ENCODE peak calls at places on chromosomes 11 and 22, in four cellular contexts. V is fibroblast of pulmonary artery, Y is ovary, K is AG09309. H is an unnamed sample.

GRCh38 chr11:61418136-61418535 is 11.6 kb downstream of the CPSF7 start:
- DNase-seq in V (no peak), Y (no peak), K (no peak), H (no peak)

GRCh38 chr11:110490886-110491285 is 61.1 kb downstream of the FDX1 start:
- DNase-seq in V (peak; percentile 79), Y (no peak), K (no peak), H (peak; percentile 91)

GRCh38 chr11:46260161-46260560 is 17.3 kb upstream of the CREB3L1 start:
- DNase-seq in V (no peak), Y (no peak), K (no peak), H (no peak)

GRCh38 chr11:68354181-68354872 is 41.9 kb downstream of the LRP5 start:
- DNase-seq in V (peak; percentile 85), Y (peak; percentile 84), K (peak; percentile 95), H (peak; percentile 66)

GRCh38 chr11:88246680-88247079 is 71.4 kb upstream of the RAB38 start:
- DNase-seq in V (peak; percentile 93), Y (no peak), K (peak; percentile 76), H (peak; percentile 88)

GRCh38 chr22:45516923-45517675 is 14.4 kb downstream of the FBLN1 start:
- DNase-seq in V (no peak), Y (no peak), K (no peak), H (peak; percentile 51)

GRCh38 chr11:118691926-118692830 is 12.7 kb upstream of the TREH start:
- DNase-seq in V (peak; percentile 32), Y (no peak), K (no peak), H (peak; percentile 51)

GRCh38 chr11:129967996-129968395 is 34.6 kb downstream of the PRDM10 start:
- DNase-seq in V (no peak), Y (no peak), K (no peak), H (no peak)

GRCh38 chr11:119592642-119593041 is 136.4 kb downstream of the NECTIN1 start:
- DNase-seq in V (no peak), Y (no peak), K (no peak), H (no peak)

GRCh38 chr11:69984457-69985261 is 93.5 kb upstream of the ANO1 start:
- DNase-seq in V (no peak), Y (no peak), K (no peak), H (no peak)

GRCh38 chr11:12120031-12121008 is 9.9 kb downstream of the MICAL2 start:
- DNase-seq in V (peak; percentile 71), Y (no peak), K (no peak), H (no peak)

GRCh38 chr11:69245491-69246345 is 48.2 kb upstream of the MYEOV start:
- DNase-seq in V (no peak), Y (no peak), K (no peak), H (no peak)

GRCh38 chr11:2803186-2804057 is 82.2 kb downstream of the CDKN1C start:
- DNase-seq in V (no peak), Y (peak; percentile 9), K (no peak), H (no peak)

GRCh38 chr22:20624161-20624616 is 116.8 kb downstream of the MED15 start:
- DNase-seq in V (no peak), Y (no peak), K (no peak), H (peak; percentile 12)

GRCh38 chr11:19938866-19939265 is 221.4 kb downstream of the DBX1 start:
- DNase-seq in V (no peak), Y (no peak), K (no peak), H (no peak)

DNA sequence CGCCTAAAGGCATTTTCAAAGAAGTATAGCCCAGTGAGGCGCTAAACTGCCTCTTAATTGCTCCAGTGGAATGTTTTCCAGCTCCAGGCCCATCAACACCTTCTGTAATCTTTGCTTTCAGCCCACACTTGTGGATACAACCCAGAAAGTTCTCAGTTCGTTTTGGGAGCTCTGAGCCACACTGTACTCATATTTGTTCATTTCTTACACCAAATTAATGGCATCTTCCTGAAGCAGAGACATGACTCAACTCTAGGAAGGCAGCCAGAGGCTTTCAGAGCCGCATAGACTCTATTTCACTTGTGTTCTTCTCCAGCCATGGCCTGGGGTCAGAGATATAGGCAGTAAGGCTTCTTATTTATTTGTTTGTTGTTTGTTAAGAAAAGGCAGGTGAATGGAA is 175.5 kb upstream of the NCAM1 start:
- DNase-seq in V (peak; percentile 66), Y (no peak), K (peak; percentile 31), H (peak; percentile 22)
- H3K4me3 ChIP-seq in V (no peak overlapping the region), Y (no peak overlapping the region), K (no peak overlapping the region), H (no peak overlapping the region)

GRCh38 chr22:49958462-49958921 is 2.1 kb upstream of the PIM3 start:
- DNase-seq in V (no peak), Y (no peak), K (no peak), H (no peak)

GRCh38 chr22:49957826-49958461 is 2.6 kb upstream of the PIM3 start:
- DNase-seq in V (no peak), Y (no peak), K (no peak), H (no peak)

GRCh38 chr22:49959782-49960158 is 802 bp upstream of the PIM3 start:
- DNase-seq in V (no peak), Y (no peak), K (no peak), H (no peak)

GRCh38 chr22:49960159-49960966 is at the start of gene PIM3:
- DNase-seq in V (peak; percentile 96), Y (peak; percentile 92), K (peak; percentile 86), H (peak; percentile 98)

GRCh38 chr22:49958961-49959781 is 1.4 kb upstream of the PIM3 start:
- DNase-seq in V (no peak), Y (peak; percentile 32), K (no peak), H (no peak)
- TF ChIP-seq CTCF in V (no peak), Y (no peak), K (no peak), H (no peak)

GRCh38 chr11:66766681-66767080 is 37.7 kb upstream of the SPTBN2 start:
- DNase-seq in V (no peak), Y (no peak), K (no peak), H (no peak)

GRCh38 chr11:66768088-66768521 is 39.1 kb upstream of the SPTBN2 start:
- DNase-seq in V (peak; percentile 54), Y (no peak), K (no peak), H (no peak)

DNA sequence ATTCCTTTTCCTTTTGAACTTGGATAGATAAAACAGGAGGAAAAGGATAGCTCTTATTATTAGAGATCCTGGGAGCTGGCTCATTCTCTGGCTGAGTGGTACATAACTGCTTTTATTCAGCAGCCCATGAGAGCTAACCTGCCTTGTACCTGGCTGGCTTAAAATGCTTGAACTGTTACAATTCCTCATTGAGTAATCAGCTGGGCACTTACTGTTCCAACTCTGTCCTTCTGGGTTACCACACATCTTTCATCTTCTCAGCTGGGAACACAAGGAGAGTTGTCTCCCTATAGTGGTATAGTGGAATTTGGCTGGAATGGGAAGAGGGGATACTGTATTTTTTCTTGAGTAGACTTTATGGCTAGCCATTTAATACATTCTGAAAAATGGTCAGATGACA is 39.8 kb upstream of the SPTBN2 start:
- DNase-seq in V (peak; percentile 1), Y (no peak), K (no peak), H (no peak)
- H3K4me3 ChIP-seq in V (no peak overlapping the region), Y (no peak overlapping the region), K (no peak overlapping the region), H (no peak overlapping the region)

GRCh38 chr11:94524293-94524692 is 12.0 kb downstream of the C11orf97 start:
- DNase-seq in V (no peak), Y (no peak), K (no peak), H (no peak)

GRCh38 chr11:94518300-94518699 is 6.0 kb downstream of the C11orf97 start:
- DNase-seq in V (no peak), Y (no peak), K (no peak), H (no peak)

GRCh38 chr11:94525933-94526332 is 13.7 kb downstream of the C11orf97 start:
- DNase-seq in V (peak; percentile 86), Y (peak; percentile 22), K (no peak), H (peak; percentile 83)

GRCh38 chr11:94519478-94520084 is 7.3 kb downstream of the C11orf97 start:
- DNase-seq in V (peak; percentile 59), Y (no peak), K (no peak), H (no peak)

DNA sequence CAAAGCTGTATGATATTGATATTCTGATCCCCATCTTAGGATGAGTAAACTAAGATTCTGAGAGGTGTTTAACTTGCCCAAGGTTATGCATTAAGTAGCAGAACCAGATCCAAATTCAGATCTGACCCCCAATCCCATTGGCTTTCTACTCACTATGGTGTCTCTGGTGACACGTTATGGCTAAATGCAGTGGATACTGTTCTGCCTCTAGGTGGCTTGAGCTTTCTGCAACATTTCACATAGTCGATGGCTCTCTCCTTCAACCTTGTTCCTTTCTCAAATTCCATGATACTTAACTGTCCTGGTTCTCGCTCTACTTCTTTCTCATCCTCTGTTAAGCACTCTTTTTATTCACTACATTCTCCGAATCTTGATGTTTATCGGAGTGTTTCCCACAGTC is 9.4 kb downstream of the C11orf97 start:
- DNase-seq in V (peak; percentile 37), Y (no peak), K (no peak), H (no peak)
- TF ChIP-seq CTCF in V (peak; percentile 57), Y (no peak), K (peak; percentile 60), H (peak; percentile 55)

GRCh38 chr11:64660706-64661105 is 62.3 kb downstream of the NRXN2 start:
- DNase-seq in V (no peak), Y (no peak), K (no peak), H (no peak)
- H3K4me3 ChIP-seq in V (no peak overlapping the region), Y (no peak overlapping the region), K (no peak overlapping the region), H (no peak overlapping the region)